ENCODE peak calls at places on chromosome 6, in ten cellular contexts. G is WERI-Rb-1, Z is A549, Y is Peyer's patch, F is lower leg skin, J is cardiac muscle cell, H is PC-3, S is fibroblast of mammary gland, I is stomach, A is GM10248. V is an unnamed sample.

GRCh38 chr6:72954736-72955135 is 270.6 kb downstream of the KHDC1L start:
- DNase-seq in G (no peak), Z (no peak), Y (no peak), F (no peak), J (peak; percentile 39), H (no peak), S (no peak), I (no peak), A (no peak), V (no peak)

GRCh38 chr6:155224031-155224451 is 39.8 kb upstream of the CLDN20 start:
- DNase-seq in G (no peak), Z (peak; percentile 60), Y (no peak), F (no peak), J (no peak), H (peak; percentile 93), S (peak; percentile 88), I (no peak), A (peak; percentile 77), V (no peak)

GRCh38 chr6:56890683-56891429 is 64.1 kb upstream of the BEND6 start:
- DNase-seq in G (no peak), Z (peak; percentile 80), Y (no peak), F (no peak), J (no peak), H (peak; percentile 71), S (peak; percentile 95), I (no peak), A (peak; percentile 76), V (no peak)

GRCh38 chr6:124069230-124069815 is 265.7 kb downstream of the NKAIN2 start:
- DNase-seq in G (no peak), Z (no peak), Y (no peak), F (no peak), J (no peak), H (no peak), S (no peak), I (no peak), A (no peak), V (no peak)

GRCh38 chr6:28468056-28468455 is 24.8 kb upstream of the ZSCAN23 start:
- DNase-seq in G (no peak), Z (no peak), Y (no peak), F (no peak), J (no peak), H (no peak), S (no peak), I (no peak), A (no peak), V (no peak)

GRCh38 chr6:73801652-73802268 is 105.8 kb downstream of the CD109 start:
- DNase-seq in G (no peak), Z (no peak), Y (no peak), F (no peak), J (no peak), H (peak; percentile 2), S (peak; percentile 37), I (no peak), A (no peak), V (no peak)

GRCh38 chr6:136950436-136950835 is 28.3 kb downstream of the SLC35D3 start:
- DNase-seq in G (no peak), Z (no peak), Y (no peak), F (no peak), J (no peak), H (no peak), S (peak; percentile 5), I (no peak), A (no peak), V (no peak)

GRCh38 chr6:39181333-39181732 is 47.9 kb downstream of the KCNK5 start:
- DNase-seq in G (no peak), Z (no peak), Y (no peak), F (no peak), J (no peak), H (no peak), S (no peak), I (no peak), A (no peak), V (no peak)

GRCh38 chr6:158849899-158850806 is 31.0 kb upstream of the EZR start:
- DNase-seq in G (no peak), Z (peak; percentile 97), Y (no peak), F (no peak), J (no peak), H (peak; percentile 97), S (peak; percentile 95), I (peak; percentile 54), A (no peak), V (no peak)

GRCh38 chr6:142242269-142242668 is 59.5 kb upstream of the ADGRG6 start:
- DNase-seq in G (no peak), Z (no peak), Y (no peak), F (no peak), J (no peak), H (no peak), S (no peak), I (no peak), A (no peak), V (no peak)

GRCh38 chr6:117976030-117976651 is 69.1 kb downstream of the SLC35F1 start:
- DNase-seq in G (peak; percentile 21), Z (peak; percentile 54), Y (no peak), F (no peak), J (peak; percentile 81), H (peak; percentile 61), S (peak; percentile 56), I (no peak), A (peak; percentile 31), V (peak; percentile 27)

GRCh38 chr6:19879663-19880062 is 42.5 kb downstream of the ID4 start:
- DNase-seq in G (no peak), Z (no peak), Y (no peak), F (no peak), J (no peak), H (peak; percentile 37), S (no peak), I (no peak), A (no peak), V (no peak)

GRCh38 chr6:16480780-16481179 is 242.4 kb downstream of the GMPR start:
- DNase-seq in G (no peak), Z (no peak), Y (no peak), F (no peak), J (no peak), H (no peak), S (no peak), I (no peak), A (no peak), V (no peak)

GRCh38 chr6:107714104-107714503 is 110.0 kb downstream of the SCML4 start:
- DNase-seq in G (no peak), Z (no peak), Y (no peak), F (peak; percentile 72), J (no peak), H (no peak), S (no peak), I (no peak), A (no peak), V (no peak)

GRCh38 chr6:133973109-133973971 is 20.3 kb downstream of the TBPL1 start:
- DNase-seq in G (no peak), Z (peak; percentile 53), Y (no peak), F (no peak), J (peak; percentile 57), H (peak; percentile 68), S (peak; percentile 70), I (no peak), A (peak; percentile 44), V (no peak)

GRCh38 chr6:36370638-36371037 is 16.8 kb downstream of the ETV7 start:
- DNase-seq in G (no peak), Z (no peak), Y (no peak), F (no peak), J (no peak), H (no peak), S (no peak), I (no peak), A (no peak), V (no peak)

GRCh38 chr6:7389162-7389450 is 436 bp downstream of the CAGE1 start:
- DNase-seq in G (no peak), Z (no peak), Y (no peak), F (no peak), J (peak; percentile 90), H (peak; percentile 58), S (peak; percentile 54), I (peak; percentile 79), A (no peak), V (peak; percentile 38)

GRCh38 chr6:140002406-140003022 is 628.1 kb upstream of the CITED2 start:
- DNase-seq in G (no peak), Z (no peak), Y (no peak), F (no peak), J (no peak), H (no peak), S (peak; percentile 89), I (no peak), A (no peak), V (peak; percentile 68)

GRCh38 chr6:44657201-44657824 is 269.8 kb downstream of the CDC5L start:
- DNase-seq in G (peak; percentile 75), Z (no peak), Y (no peak), F (no peak), J (peak; percentile 48), H (no peak), S (no peak), I (no peak), A (no peak), V (no peak)
- TF ChIP-seq CTCF in G (peak; percentile 68), Z (no peak), Y (no peak), F (no peak), J (no peak), H (no peak), S (no peak), I (no peak), A (no peak), V (no peak)

DNA sequence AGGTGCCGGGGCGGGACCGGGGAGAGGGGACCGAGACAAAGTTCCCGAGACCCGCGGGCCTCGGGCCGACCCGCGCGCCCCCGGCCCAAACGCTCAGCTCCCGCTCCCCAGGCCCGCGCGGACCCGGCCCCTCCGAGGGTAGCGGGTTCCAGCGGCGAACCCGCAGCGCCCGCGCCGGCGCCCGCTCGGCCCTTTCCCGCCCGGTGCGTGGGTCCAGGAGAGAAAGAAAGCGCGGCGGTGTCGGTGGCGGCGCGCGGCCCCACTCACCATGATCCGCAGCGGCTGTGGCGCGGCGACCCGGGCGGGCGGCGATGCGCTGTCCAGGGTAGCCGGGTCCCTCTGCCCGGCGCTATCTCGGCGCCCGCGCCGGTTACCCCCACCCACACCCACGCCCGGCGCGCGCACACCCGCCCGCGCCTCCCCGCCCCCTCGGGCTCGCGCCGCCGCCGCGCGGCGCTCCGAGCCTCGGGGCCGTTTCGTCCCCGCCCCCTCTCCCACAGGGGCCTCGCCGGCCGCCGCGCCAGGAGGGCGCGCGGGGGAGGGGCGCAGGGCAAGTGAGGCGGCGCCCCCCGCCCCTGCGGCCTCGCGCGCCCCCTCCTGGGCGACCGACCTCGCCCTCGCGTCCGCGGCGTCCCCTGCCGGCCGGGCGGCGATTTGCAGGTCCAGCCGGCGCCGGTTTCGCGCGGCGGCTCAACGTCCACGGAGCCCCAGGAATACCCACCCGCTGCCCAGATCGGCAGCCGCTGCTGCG is at the start of gene ELOVL2:
- DNase-seq in G (peak; percentile 84), Z (peak; percentile 56), Y (no peak), F (no peak), J (peak; percentile 83), H (peak; percentile 48), S (peak; percentile 13), I (no peak), A (peak; percentile 59), V (no peak)
- TF ChIP-seq CTCF in G (peak; percentile 95), Z (peak; percentile 99), Y (no peak), F (no peak), J (peak; percentile 69), H (peak; percentile 71), S (peak; percentile 25), I (no peak), A (peak; percentile 60), V (peak; percentile 71)

GRCh38 chr6:170006524-170007467 is 255.4 kb downstream of the ERMARD start:
- DNase-seq in G (peak; percentile 38), Z (no peak), Y (no peak), F (peak; percentile 75), J (no peak), H (no peak), S (no peak), I (no peak), A (no peak), V (no peak)
- TF ChIP-seq CTCF in G (peak; percentile 6), Z (no peak), Y (no peak), F (no peak), J (no peak), H (no peak), S (no peak), I (no peak), A (no peak), V (no peak)

GRCh38 chr6:30820196-30820595 is 64.1 kb upstream of the DDR1 start:
- DNase-seq in G (no peak), Z (peak; percentile 82), Y (peak; percentile 55), F (no peak), J (no peak), H (peak; percentile 95), S (peak; percentile 81), I (peak; percentile 57), A (no peak), V (no peak)
- TF ChIP-seq CTCF in G (no peak), Z (no peak), Y (no peak), F (no peak), J (peak; percentile 8), H (peak; percentile 26), S (peak; percentile 8), I (no peak), A (no peak), V (no peak)